ENCODE peak calls at places on chromosomes 13 and 19, in five cellular contexts. Q is astrocyte of the spinal cord, F is T-helper 17 cell, W is ureter, M is iPS-NIHi11. B is an unnamed sample.

GRCh38 chr13:45143346-45143751 is 23.0 kb downstream of the GTF2F2 start:
- DNase-seq in W (no peak), F (no peak), Q (no peak), M (no peak), B (no peak)

GRCh38 chr13:111116830-111117229 is 1.7 kb downstream of the ARHGEF7 start:
- DNase-seq in F (no peak), Q (no peak), W (no peak), M (no peak), B (peak)

GRCh38 chr19:55000761-55001160 is 34.6 kb downstream of the NLRP2 start:
- DNase-seq in F (no peak), M (no peak), W (no peak), Q (no peak), B (no peak)

GRCh38 chr13:114004416-114005205 is 30.7 kb upstream of the C13orf46 start:
- DNase-seq in M (no peak), Q (peak), W (no peak), F (no peak), B (no peak)

GRCh38 chr13:30457306-30457891 is 8.3 kb downstream of the HMGB1 start:
- DNase-seq in M (no peak), F (no peak), W (no peak), Q (no peak), B (no peak)

GRCh38 chr19:44625531-44626066 is 12.2 kb downstream of the IGSF23 start:
- DNase-seq in Q (no peak), M (no peak), W (no peak), F (no peak), B (no peak)

GRCh38 chr19:55032170-55032569 is 5.9 kb downstream of the GP6 start:
- DNase-seq in F (no peak), W (no peak), Q (no peak), M (no peak), B (no peak)

GRCh38 chr19:29188289-29188688 is 24.7 kb downstream of the UQCRFS1 start:
- DNase-seq in M (no peak), Q (no peak), F (no peak), W (no peak), B (no peak)

GRCh38 chr13:76481738-76482137 is 404.5 kb downstream of the KCTD12 start:
- DNase-seq in M (no peak), F (no peak), Q (peak), W (no peak), B (no peak)

GRCh38 chr13:36126496-36126895 is 4.7 kb downstream of the DCLK1 start:
- DNase-seq in Q (no peak), W (no peak), M (no peak), F (no peak), B (no peak)

GRCh38 chr13:46595136-46595917 is 42.4 kb downstream of the LRCH1 start:
- DNase-seq in W (no peak), Q (no peak), F (no peak), M (no peak), B (no peak)

B was measured in AG08395.